ENCODE peak calls at places on chromosomes 7 and 10, in ten cellular contexts. L is choroid plexus epithelial cell, R is GM13976, Z is SK-N-SH, M is heart left ventricle, W is A549, F is HCT116, P is right atrium auricular region, A is MM.1S, D is type B pancreatic cell. J is an unnamed sample.

GRCh38 chr10:79229081-79229541 is 118.2 kb upstream of the PPIF start:
- DNase-seq in L (no peak), R (no peak), Z (peak; percentile 77), M (no peak), W (no peak), F (no peak), P (no peak), A (peak; percentile 48), D (no peak), J (no peak)

GRCh38 chr7:149330914-149331567 is 69.0 kb downstream of the ZNF783 start:
- DNase-seq in L (no peak), R (no peak), Z (no peak), M (no peak), W (peak; percentile 19), F (peak; percentile 10), P (no peak), A (no peak), D (no peak), J (no peak)

GRCh38 chr7:155587486-155587885 is 41.1 kb upstream of the CNPY1 start:
- DNase-seq in L (no peak), R (no peak), Z (no peak), M (no peak), W (no peak), F (no peak), P (no peak), A (no peak), D (no peak), J (no peak)

GRCh38 chr7:66261941-66262340 is 56.8 kb downstream of the TPST1 start:
- DNase-seq in L (no peak), R (no peak), Z (no peak), M (no peak), W (no peak), F (no peak), P (no peak), A (no peak), D (no peak), J (no peak)

GRCh38 chr7:150738092-150739044 is 1.1 kb downstream of the GIMAP5 start:
- DNase-seq in L (no peak), R (no peak), Z (no peak), M (no peak), W (no peak), F (peak; percentile 26), P (no peak), A (no peak), D (no peak), J (no peak)

GRCh38 chr10:43113201-43113893 is 24.9 kb upstream of the CSGALNACT2 start:
- DNase-seq in L (no peak), R (no peak), Z (no peak), M (peak; percentile 7), W (no peak), F (no peak), P (no peak), A (no peak), D (no peak), J (no peak)

GRCh38 chr10:60623627-60624026 is 154.7 kb upstream of the CDK1 start:
- DNase-seq in L (no peak), R (no peak), Z (no peak), M (no peak), W (no peak), F (no peak), P (no peak), A (no peak), D (no peak), J (no peak)

GRCh38 chr7:92835140-92835850 is 1.1 kb downstream of the CDK6 start:
- DNase-seq in L (peak; percentile 87), R (peak; percentile 66), Z (peak; percentile 66), M (peak; percentile 64), W (peak; percentile 79), F (peak; percentile 72), P (peak; percentile 61), A (peak; percentile 55), D (peak; percentile 76), J (peak; percentile 82)

GRCh38 chr10:11295492-11295891 is 277.8 kb downstream of the CELF2 start:
- DNase-seq in L (no peak), R (no peak), Z (no peak), M (no peak), W (no peak), F (no peak), P (no peak), A (no peak), D (no peak), J (no peak)

GRCh38 chr10:11293332-11293731 is 275.7 kb downstream of the CELF2 start:
- DNase-seq in L (no peak), R (no peak), Z (no peak), M (no peak), W (no peak), F (no peak), P (no peak), A (no peak), D (no peak), J (no peak)

GRCh38 chr10:11297136-11297535 is 279.5 kb downstream of the CELF2 start:
- DNase-seq in L (no peak), R (no peak), Z (no peak), M (no peak), W (no peak), F (no peak), P (peak; percentile 50), A (no peak), D (peak; percentile 47), J (no peak)

GRCh38 chr10:11292576-11293302 is 275.1 kb downstream of the CELF2 start:
- DNase-seq in L (no peak), R (no peak), Z (no peak), M (no peak), W (no peak), F (no peak), P (no peak), A (no peak), D (no peak), J (no peak)

DNA sequence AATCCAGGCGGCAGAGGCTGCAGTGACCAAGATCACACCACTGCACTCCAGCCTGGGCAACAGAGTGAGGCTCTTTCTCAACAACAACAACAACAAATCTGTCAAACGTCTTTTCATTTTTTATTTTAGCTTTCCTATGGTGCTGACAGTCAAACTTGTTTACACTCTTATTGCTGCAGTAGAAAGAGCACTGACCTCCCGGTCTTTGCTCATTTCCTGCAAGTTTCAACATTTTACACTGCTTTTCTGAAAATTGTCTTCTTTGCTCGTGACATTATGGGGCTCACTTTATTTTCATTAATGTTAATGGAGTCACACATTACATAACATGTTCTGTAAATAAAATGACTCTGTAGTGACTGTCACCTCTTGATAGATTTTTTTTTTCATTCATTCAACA is 277.2 kb downstream of the CELF2 start:
- DNase-seq in L (peak; percentile 37), R (no peak), Z (no peak), M (no peak), W (no peak), F (no peak), P (no peak), A (no peak), D (no peak), J (peak; percentile 13)
- TF ChIP-seq CTCF in L (no peak), R (no peak), Z (no peak), M (no peak), W (no peak), F (no peak), P (no peak), A (no peak), D (no peak), J (no peak)

DNA sequence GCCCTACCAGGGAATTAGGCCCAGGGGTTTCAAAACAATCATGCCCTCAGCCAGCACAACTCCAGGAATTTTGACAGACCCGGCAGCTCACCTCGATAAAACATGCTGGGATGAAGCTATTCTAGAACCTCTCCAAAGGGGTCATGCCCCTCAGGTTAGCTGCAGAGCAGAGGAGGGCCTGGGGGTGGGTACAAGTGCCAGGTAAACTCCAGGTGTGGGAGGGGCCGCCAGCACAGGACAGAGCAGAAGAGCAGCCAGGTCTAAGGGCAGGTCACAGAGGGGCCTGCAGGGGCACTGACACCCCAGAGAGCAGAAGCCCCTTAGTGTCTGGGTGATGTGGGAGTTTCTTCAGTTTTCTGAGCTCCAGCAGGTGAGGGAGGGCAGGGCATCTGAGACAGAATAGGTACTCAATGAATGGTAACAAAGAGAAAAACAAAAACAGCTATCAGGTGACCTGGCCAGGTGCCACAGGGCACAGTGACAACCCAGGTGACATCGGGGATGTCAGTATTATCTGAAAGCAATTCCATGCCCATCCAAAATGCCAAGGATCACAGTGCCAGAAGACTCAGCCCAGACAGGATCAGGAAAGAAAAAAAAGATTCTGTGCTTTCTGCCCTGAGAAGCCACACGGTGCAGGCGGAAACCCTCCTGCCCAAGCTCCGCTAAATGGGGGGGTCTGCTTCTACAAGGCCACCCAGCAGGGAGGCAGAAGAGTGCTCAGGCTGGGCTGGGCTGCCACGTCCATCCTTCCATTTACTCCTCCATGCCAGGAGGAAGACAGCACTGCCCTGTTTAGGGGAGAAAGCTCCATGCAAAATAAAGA is 104.5 kb downstream of the TNS3 start:
- DNase-seq in L (no peak), R (no peak), Z (no peak), M (no peak), W (no peak), F (no peak), P (no peak), A (peak; percentile 42), D (no peak), J (no peak)
- TF ChIP-seq CTCF in L (no peak), R (no peak), Z (no peak), M (no peak), W (no peak), F (no peak), P (no peak), A (no peak), D (no peak), J (no peak)

GRCh38 chr7:115037128-115037802 is 115.4 kb downstream of the MDFIC start:
- DNase-seq in L (no peak), R (no peak), Z (no peak), M (no peak), W (no peak), F (no peak), P (no peak), A (peak; percentile 61), D (no peak), J (peak; percentile 35)

GRCh38 chr7:115033917-115034459 is 112.1 kb downstream of the MDFIC start:
- DNase-seq in L (no peak), R (peak; percentile 15), Z (no peak), M (no peak), W (no peak), F (no peak), P (no peak), A (no peak), D (no peak), J (no peak)

GRCh38 chr7:115038158-115038557 is 116.3 kb downstream of the MDFIC start:
- DNase-seq in L (no peak), R (no peak), Z (no peak), M (no peak), W (no peak), F (no peak), P (no peak), A (peak; percentile 74), D (no peak), J (no peak)

GRCh38 chr7:115034515-115034914 is 112.6 kb downstream of the MDFIC start:
- DNase-seq in L (no peak), R (no peak), Z (no peak), M (no peak), W (no peak), F (no peak), P (no peak), A (no peak), D (no peak), J (no peak)

DNA sequence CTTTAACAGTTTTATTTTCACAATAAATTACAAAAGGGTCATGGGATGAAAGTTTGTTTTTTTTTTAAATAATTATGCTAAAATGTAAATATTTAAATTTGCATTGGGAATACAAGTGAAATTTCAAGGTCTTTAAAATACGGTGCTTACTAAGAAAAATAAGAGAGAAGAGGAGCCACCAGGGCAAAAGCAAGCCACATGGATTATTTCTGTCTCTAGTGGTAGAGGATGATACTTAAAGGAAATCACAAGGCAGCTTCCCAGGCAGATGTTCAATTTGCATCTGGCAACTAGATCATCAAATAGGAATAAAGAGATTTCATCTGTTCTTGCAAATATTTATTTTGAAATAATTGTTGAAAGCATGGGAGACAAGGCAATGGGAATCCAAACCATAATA is 111.1 kb downstream of the MDFIC start:
- DNase-seq in L (no peak), R (no peak), Z (no peak), M (no peak), W (no peak), F (no peak), P (no peak), A (no peak), D (no peak), J (no peak)
- TF ChIP-seq CTCF in L (peak; percentile 18), R (no peak), Z (no peak), M (no peak), W (no peak), F (no peak), P (no peak), A (no peak), D (peak; percentile 66), J (no peak)

GRCh38 chr10:70479626-70480253 is 1.2 kb downstream of the PALD1 start:
- DNase-seq in L (no peak), R (no peak), Z (no peak), M (peak; percentile 34), W (no peak), F (no peak), P (no peak), A (peak; percentile 35), D (no peak), J (no peak)

GRCh38 chr10:70480254-70480861 is 1.8 kb downstream of the PALD1 start:
- DNase-seq in L (no peak), R (peak; percentile 53), Z (no peak), M (peak; percentile 35), W (no peak), F (no peak), P (no peak), A (peak; percentile 92), D (no peak), J (no peak)

GRCh38 chr10:70477661-70478162 is 855 bp upstream of the PALD1 start:
- DNase-seq in L (peak; percentile 14), R (no peak), Z (peak; percentile 68), M (peak; percentile 15), W (peak; percentile 50), F (peak; percentile 85), P (no peak), A (peak; percentile 85), D (no peak), J (peak; percentile 30)

GRCh38 chr10:70479161-70479531 is 579 bp downstream of the PALD1 start:
- DNase-seq in L (no peak), R (no peak), Z (no peak), M (peak; percentile 22), W (peak; percentile 20), F (no peak), P (no peak), A (peak; percentile 41), D (no peak), J (no peak)

DNA sequence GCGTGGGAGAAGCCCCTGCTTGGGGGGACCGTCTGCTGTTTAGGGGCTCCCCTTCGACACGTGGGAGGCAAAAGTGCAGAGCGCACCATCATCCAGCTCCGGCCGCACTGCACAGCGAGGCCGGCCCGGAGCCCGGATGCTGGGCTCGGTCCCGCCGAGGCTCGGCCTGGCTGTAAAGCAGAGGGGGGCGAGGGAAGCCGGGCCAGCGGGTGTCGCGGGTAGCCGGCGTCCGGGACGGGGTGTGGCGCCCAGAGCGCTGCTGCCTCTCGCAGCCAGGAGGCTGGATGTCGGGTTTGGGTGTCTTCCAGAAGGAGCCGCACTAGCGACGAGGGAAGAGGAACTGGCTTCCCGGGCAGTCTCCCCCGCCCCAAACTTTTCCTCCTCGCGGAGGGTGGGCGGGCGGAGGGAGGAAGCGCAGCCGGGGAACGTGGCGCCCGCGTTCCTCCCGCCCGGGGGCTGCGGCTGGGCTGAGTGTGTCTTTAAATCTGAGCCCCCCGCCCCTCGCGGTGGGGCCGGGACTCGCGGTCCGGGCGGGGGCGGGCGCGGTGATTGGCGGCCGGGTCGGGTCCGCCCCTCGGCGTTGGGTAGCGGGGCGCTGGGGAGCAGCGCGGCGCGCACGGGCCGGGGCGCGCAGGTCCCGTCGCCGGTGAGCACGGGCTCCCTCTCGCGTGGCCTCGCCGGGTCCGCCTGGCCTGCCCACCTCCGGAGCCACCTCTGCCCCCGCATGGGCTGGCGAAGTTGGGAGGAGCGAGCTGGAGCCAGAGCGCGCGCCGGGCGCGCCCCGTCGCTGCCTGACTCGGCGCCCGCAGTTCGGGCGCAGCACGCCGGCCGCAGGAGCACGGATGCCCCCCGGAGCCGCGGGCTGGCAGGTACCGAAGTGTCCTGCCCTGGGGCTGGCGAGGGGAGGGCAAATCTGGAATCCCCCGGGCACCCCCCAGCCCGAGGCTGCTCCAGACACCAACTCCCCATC is at the start of gene PALD1:
- DNase-seq in L (peak; percentile 12), R (peak; percentile 77), Z (peak; percentile 96), M (peak; percentile 87), W (peak; percentile 61), F (peak; percentile 48), P (peak; percentile 81), A (peak; percentile 73), D (peak; percentile 79), J (peak; percentile 5)
- TF ChIP-seq CTCF in L (peak; percentile 8), R (no peak), Z (no peak), M (peak; percentile 40), W (no peak), F (no peak), P (peak; percentile 56), A (no peak), D (peak; percentile 59), J (no peak)